ENCODE peak calls at places on chromosomes 5 and 9, in ten cellular contexts. K, V, A, O, G, S, H, B, W and J are unnamed samples.

GRCh38 chr5:126182901-126183695 is 240.1 kb upstream of the GRAMD2B start:
- DNase-seq in K (no peak), V (no peak), A (no peak), O (no peak), G (no peak), S (no peak), H (no peak), B (no peak), W (no peak), J (peak)

GRCh38 chr5:78747703-78748359 is 99.3 kb upstream of the LHFPL2 start:
- DNase-seq in K (peak), V (no peak), A (peak), O (peak), G (peak), S (no peak), H (peak), B (no peak), W (peak), J (peak)

GRCh38 chr5:160092519-160092918 is 26.7 kb downstream of the PWWP2A start:
- DNase-seq in K (no peak), V (no peak), A (no peak), O (no peak), G (no peak), S (no peak), H (no peak), B (no peak), W (no peak), J (no peak)

GRCh38 chr9:109411818-109412352 is 86.2 kb downstream of the PTPN3 start:
- DNase-seq in K (peak), V (peak), A (peak), O (peak), G (no peak), S (peak), H (peak), B (no peak), W (peak), J (peak)

GRCh38 chr5:125722550-125722949 is 700.7 kb upstream of the GRAMD2B start:
- DNase-seq in K (peak), V (no peak), A (no peak), O (peak), G (no peak), S (no peak), H (peak), B (no peak), W (peak), J (peak)

GRCh38 chr5:138611295-138612220 is 36.4 kb upstream of the HSPA9 start:
- DNase-seq in K (no peak), V (no peak), A (no peak), O (peak), G (no peak), S (no peak), H (no peak), B (no peak), W (no peak), J (no peak)

GRCh38 chr5:126003309-126003708 is 419.9 kb upstream of the GRAMD2B start:
- DNase-seq in K (peak), V (no peak), A (peak), O (peak), G (no peak), S (no peak), H (peak), B (peak), W (peak), J (peak)

GRCh38 chr9:136808075-136808780 is 480 bp downstream of the RABL6 start:
- DNase-seq in K (no peak), V (peak), A (no peak), O (no peak), G (no peak), S (no peak), H (no peak), B (no peak), W (no peak), J (no peak)

GRCh38 chr5:55187370-55187769 is 14.4 kb upstream of the CDC20B start:
- DNase-seq in K (no peak), V (peak), A (no peak), O (no peak), G (no peak), S (peak), H (no peak), B (no peak), W (no peak), J (no peak)

GRCh38 chr5:8615142-8615858 is 746.4 kb downstream of the MTRR start:
- DNase-seq in K (no peak), V (no peak), A (no peak), O (no peak), G (no peak), S (no peak), H (no peak), B (no peak), W (peak), J (no peak)

GRCh38 chr5:41935544-41935943 is 10.5 kb downstream of the FBXO4 start:
- DNase-seq in K (no peak), V (no peak), A (no peak), O (no peak), G (no peak), S (no peak), H (no peak), B (no peak), W (no peak), J (no peak)

GRCh38 chr5:89064691-89065207 is 181.8 kb upstream of the MEF2C start:
- DNase-seq in K (no peak), V (no peak), A (no peak), O (no peak), G (no peak), S (no peak), H (no peak), B (no peak), W (no peak), J (peak)

GRCh38 chr5:14753947-14754346 is 89.4 kb downstream of the OTULIN start:
- DNase-seq in K (no peak), V (no peak), A (no peak), O (peak), G (no peak), S (no peak), H (no peak), B (no peak), W (peak), J (no peak)

GRCh38 chr5:62681117-62681850 is 102.7 kb downstream of the LRRC70 start:
- DNase-seq in K (no peak), V (no peak), A (no peak), O (no peak), G (no peak), S (no peak), H (no peak), B (no peak), W (no peak), J (no peak)

GRCh38 chr5:35785601-35786085 is 71.0 kb upstream of the IL7R start:
- DNase-seq in K (no peak), V (no peak), A (no peak), O (no peak), G (no peak), S (no peak), H (peak), B (no peak), W (no peak), J (no peak)

GRCh38 chr5:138725885-138726457 is 27.3 kb upstream of the CTNNA1 start:
- DNase-seq in K (no peak), V (no peak), A (no peak), O (no peak), G (no peak), S (no peak), H (peak), B (peak), W (no peak), J (peak)

GRCh38 chr5:176853151-176853793 is 42.9 kb downstream of the UNC5A start:
- DNase-seq in K (no peak), V (no peak), A (no peak), O (no peak), G (no peak), S (no peak), H (no peak), B (no peak), W (no peak), J (no peak)

GRCh38 chr9:113817171-113817570 is 58.9 kb upstream of the ZNF618 start:
- DNase-seq in K (no peak), V (no peak), A (no peak), O (no peak), G (no peak), S (no peak), H (no peak), B (no peak), W (no peak), J (no peak)

GRCh38 chr9:72883867-72884266 is 69.0 kb downstream of the ALDH1A1 start:
- DNase-seq in K (no peak), V (no peak), A (no peak), O (no peak), G (no peak), S (no peak), H (no peak), B (no peak), W (no peak), J (no peak)

GRCh38 chr5:88674262-88675158 is 208.5 kb downstream of the MEF2C start:
- DNase-seq in K (peak), V (peak), A (no peak), O (no peak), G (no peak), S (no peak), H (no peak), B (no peak), W (no peak), J (no peak)

GRCh38 chr9:135084262-135084661 is 3.2 kb upstream of the OLFM1 start:
- DNase-seq in K (no peak), V (no peak), A (no peak), O (no peak), G (no peak), S (no peak), H (no peak), B (no peak), W (no peak), J (no peak)

GRCh38 chr5:82365744-82366228 is 87.6 kb upstream of the RPS23 start:
- DNase-seq in K (peak), V (no peak), A (no peak), O (peak), G (peak), S (peak), H (peak), B (no peak), W (peak), J (peak)

GRCh38 chr9:72457366-72457765 is 64.0 kb upstream of the TMC1 start:
- DNase-seq in K (no peak), V (no peak), A (no peak), O (peak), G (no peak), S (no peak), H (no peak), B (no peak), W (peak), J (no peak)

GRCh38 chr5:1028481-1029269 is 20.1 kb downstream of the NKD2 start:
- DNase-seq in K (no peak), V (no peak), A (no peak), O (no peak), G (no peak), S (no peak), H (no peak), B (no peak), W (no peak), J (no peak)
- H3K4me3 ChIP-seq in K (no peak), V (no peak), A (no peak), O (no peak), G (no peak), S (no peak), H (no peak), B (no peak), W (no peak), J (no peak)

GRCh38 chr5:134742134-134742533 is 3.8 kb downstream of the CAMLG start:
- DNase-seq in K (no peak), V (no peak), A (no peak), O (no peak), G (no peak), S (no peak), H (no peak), B (no peak), W (no peak), J (no peak)

GRCh38 chr5:134738133-134738962 is at the start of gene CAMLG:
- DNase-seq in K (peak), V (peak), A (peak), O (peak), G (peak), S (peak), H (peak), B (peak), W (peak), J (peak)

GRCh38 chr5:134741052-134741451 is 2.7 kb downstream of the CAMLG start:
- DNase-seq in K (no peak), V (no peak), A (no peak), O (no peak), G (no peak), S (no peak), H (no peak), B (no peak), W (no peak), J (no peak)

GRCh38 chr5:134736173-134736812 is 2.1 kb upstream of the CAMLG start:
- DNase-seq in K (no peak), V (peak), A (no peak), O (no peak), G (no peak), S (no peak), H (no peak), B (no peak), W (no peak), J (no peak)

DNA sequence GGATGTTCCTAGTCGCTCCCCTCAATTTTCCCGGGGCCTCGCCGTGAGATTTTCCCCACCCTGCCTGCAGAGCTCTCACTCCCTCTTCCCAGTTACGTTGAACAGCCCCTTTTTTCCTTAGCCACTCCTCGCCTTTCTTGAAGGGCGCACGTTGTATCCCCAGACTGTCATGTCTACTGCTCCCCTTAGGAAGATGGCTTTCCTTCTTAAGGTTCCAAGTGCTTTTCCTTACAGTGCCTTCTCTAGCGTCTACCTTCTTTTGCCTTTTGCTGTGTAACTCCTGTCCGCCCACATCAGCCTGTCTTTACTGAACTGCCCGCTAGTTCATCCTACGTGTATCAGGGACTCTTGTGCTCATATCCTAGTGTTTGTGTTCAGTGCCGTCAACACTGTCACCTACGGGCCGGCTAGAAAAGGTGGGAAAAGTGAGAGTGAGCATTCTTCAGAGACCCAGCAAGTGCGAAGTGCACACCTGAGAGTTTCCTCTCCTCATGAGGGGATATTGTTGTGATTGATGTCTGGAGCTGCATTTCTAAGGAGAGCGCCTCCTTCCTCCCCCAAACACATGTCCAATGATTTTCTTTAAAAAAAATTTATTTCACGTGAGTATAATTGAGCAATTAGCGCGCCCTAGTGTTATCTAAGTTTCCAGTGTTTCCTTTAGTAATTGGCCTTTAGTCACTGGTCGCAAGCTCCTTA is 764 bp downstream of the CAMLG start:
- DNase-seq in K (peak), V (peak), A (no peak), O (peak), G (no peak), S (peak), H (peak), B (no peak), W (peak), J (peak)
- TF ChIP-seq CTCF in K (peak), V (peak), A (no peak), O (no peak), G (no peak), S (peak), H (no peak), B (no peak), W (peak), J (no peak)

GRCh38 chr5:170571885-170572284 is 68.1 kb downstream of the KCNIP1 start:
- DNase-seq in K (no peak), V (no peak), A (no peak), O (no peak), G (no peak), S (no peak), H (no peak), B (no peak), W (no peak), J (no peak)
- H3K4me3 ChIP-seq in K (no peak), V (no peak), A (no peak), O (no peak), G (no peak), S (peak), H (no peak), B (no peak), W (no peak), J (no peak)

DNA sequence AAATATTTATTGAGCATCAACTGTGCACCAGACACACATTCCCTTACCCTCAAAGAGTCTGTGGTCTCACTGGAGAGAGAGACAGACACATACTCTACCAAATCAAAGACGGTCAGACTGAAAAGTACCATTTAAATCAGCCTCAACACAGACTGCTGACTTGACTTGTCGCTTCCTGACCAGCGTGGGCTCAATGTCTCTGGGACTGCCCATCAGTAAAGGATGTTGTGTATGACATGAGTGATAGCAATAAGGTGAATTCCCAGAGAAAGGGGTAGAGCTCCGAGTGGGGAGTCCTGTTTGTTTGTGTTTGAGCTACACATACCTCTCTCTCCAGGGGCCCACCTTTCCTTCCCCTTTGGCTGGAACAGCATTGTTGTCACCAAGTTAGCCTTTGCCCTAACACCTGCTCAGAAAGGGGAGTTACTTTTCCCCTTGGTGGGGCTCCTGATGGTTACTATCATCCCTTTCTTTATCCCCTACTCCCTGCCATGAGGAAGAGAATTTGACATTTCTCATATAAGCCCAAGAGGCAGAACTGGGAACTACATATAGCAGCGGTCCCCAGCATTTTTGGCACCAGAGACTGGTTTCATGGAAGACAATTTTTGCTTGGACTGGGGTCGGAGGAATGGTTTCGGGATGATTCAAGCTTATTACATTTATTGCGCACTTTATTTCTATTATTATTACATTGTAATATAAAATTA is 33.9 kb downstream of the NR4A3 start:
- DNase-seq in K (no peak), V (no peak), A (no peak), O (no peak), G (no peak), S (no peak), H (no peak), B (no peak), W (no peak), J (no peak)
- TF ChIP-seq CTCF in K (peak), V (no peak), A (no peak), O (no peak), G (peak), S (no peak), H (peak), B (no peak), W (no peak), J (no peak)

GRCh38 chr9:121300283-121301119 is 32.5 kb downstream of the GSN start:
- DNase-seq in K (no peak), V (no peak), A (no peak), O (no peak), G (no peak), S (no peak), H (no peak), B (no peak), W (no peak), J (no peak)

GRCh38 chr9:121298016-121298538 is 30.1 kb downstream of the GSN start:
- DNase-seq in K (no peak), V (no peak), A (no peak), O (no peak), G (no peak), S (no peak), H (no peak), B (no peak), W (no peak), J (no peak)

GRCh38 chr9:121298689-121299112 is 30.7 kb downstream of the GSN start:
- DNase-seq in K (peak), V (no peak), A (no peak), O (no peak), G (no peak), S (no peak), H (peak), B (peak), W (no peak), J (peak)

GRCh38 chr9:121299467-121300282 is 31.7 kb downstream of the GSN start:
- DNase-seq in K (no peak), V (no peak), A (no peak), O (no peak), G (no peak), S (no peak), H (no peak), B (peak), W (no peak), J (peak)

GRCh38 chr9:121299125-121299466 is 31.1 kb downstream of the GSN start:
- DNase-seq in K (no peak), V (no peak), A (no peak), O (no peak), G (no peak), S (no peak), H (no peak), B (no peak), W (no peak), J (no peak)
- H3K4me3 ChIP-seq in K (peak), V (no peak), A (peak), O (peak), G (no peak), S (peak), H (peak), B (peak), W (no peak), J (peak)

GRCh38 chr9:131658753-131659129 is 81.1 kb downstream of the RAPGEF1 start:
- DNase-seq in K (no peak), V (no peak), A (no peak), O (no peak), G (no peak), S (no peak), H (no peak), B (no peak), W (no peak), J (no peak)
- TF ChIP-seq CTCF in K (no peak), V (no peak), A (no peak), O (no peak), G (no peak), S (no peak), H (no peak), B (no peak), W (no peak), J (no peak)

GRCh38 chr9:27950382-27950781 is 377.1 kb upstream of the C9orf72 start:
- DNase-seq in K (no peak), V (no peak), A (no peak), O (no peak), G (no peak), S (no peak), H (no peak), B (no peak), W (no peak), J (no peak)
- H3K4me3 ChIP-seq in K (no peak), V (no peak), A (no peak), O (no peak), G (no peak), S (no peak), H (no peak), B (no peak), W (no peak), J (no peak)

GRCh38 chr9:99213197-99213596 is 8.5 kb downstream of the ALG2 start:
- DNase-seq in K (no peak), V (no peak), A (no peak), O (no peak), G (no peak), S (no peak), H (no peak), B (no peak), W (no peak), J (no peak)

GRCh38 chr9:99216073-99216472 is 5.7 kb downstream of the ALG2 start:
- DNase-seq in K (no peak), V (no peak), A (no peak), O (no peak), G (no peak), S (no peak), H (no peak), B (no peak), W (no peak), J (no peak)

GRCh38 chr9:99210572-99210971 is 11.2 kb downstream of the ALG2 start:
- DNase-seq in K (no peak), V (no peak), A (no peak), O (no peak), G (no peak), S (no peak), H (no peak), B (no peak), W (no peak), J (no peak)

GRCh38 chr9:99211746-99212145 is 10.0 kb downstream of the ALG2 start:
- DNase-seq in K (no peak), V (no peak), A (no peak), O (no peak), G (no peak), S (no peak), H (no peak), B (no peak), W (no peak), J (no peak)
- TF ChIP-seq CTCF in K (no peak), V (no peak), A (no peak), O (no peak), G (no peak), S (no peak), H (no peak), B (no peak), W (no peak), J (no peak)

GRCh38 chr9:36995927-36996471 is 38.1 kb downstream of the PAX5 start:
- DNase-seq in K (peak), V (peak), A (no peak), O (peak), G (no peak), S (peak), H (peak), B (no peak), W (peak), J (peak)
- H3K4me3 ChIP-seq in K (no peak), V (peak), A (no peak), O (no peak), G (no peak), S (peak), H (no peak), B (no peak), W (no peak), J (no peak)